ENCODE peak calls at places on chromosomes 5 and 9, in four cellular contexts. One of them, this sample, is unnamed.

GRCh38 chr5:80565330-80565729 is 4.8 kb downstream of the ANKRD34B start:
- DNase-seq in suprapubic skin: no peak
- DNase-seq in lower leg skin: no peak
- DNase-seq in dorsolateral prefrontal cortex: no peak
- DNase-seq in this sample: no peak

GRCh38 chr9:115142502-115143265 is 24.7 kb upstream of the TNC start:
- DNase-seq in lower leg skin: no peak
- DNase-seq in suprapubic skin: no peak
- DNase-seq in dorsolateral prefrontal cortex: peak
- DNase-seq in this sample: no peak

GRCh38 chr9:132539071-132539470 is 43.3 kb upstream of the BARHL1 start:
- DNase-seq in dorsolateral prefrontal cortex: no peak
- DNase-seq in lower leg skin: no peak
- DNase-seq in suprapubic skin: no peak
- DNase-seq in this sample: no peak

GRCh38 chr9:126984969-126985368 is 70.4 kb downstream of the RALGPS1 start:
- DNase-seq in suprapubic skin: no peak
- DNase-seq in lower leg skin: peak
- DNase-seq in dorsolateral prefrontal cortex: no peak
- DNase-seq in this sample: no peak

GRCh38 chr9:128946945-128947422 is 419 bp downstream of the DOLK start:
- DNase-seq in dorsolateral prefrontal cortex: peak
- DNase-seq in lower leg skin: no peak
- DNase-seq in suprapubic skin: peak
- DNase-seq in this sample: peak

GRCh38 chr5:87113848-87114247 is 153.8 kb upstream of the RASA1 start:
- DNase-seq in suprapubic skin: no peak
- DNase-seq in lower leg skin: no peak
- DNase-seq in dorsolateral prefrontal cortex: no peak
- DNase-seq in this sample: no peak

GRCh38 chr9:35335164-35335563 is 154.7 kb upstream of the RUSC2 start:
- DNase-seq in dorsolateral prefrontal cortex: no peak
- DNase-seq in suprapubic skin: no peak
- DNase-seq in lower leg skin: no peak
- DNase-seq in this sample: no peak

GRCh38 chr5:57436586-57436985 is 46.0 kb downstream of the ACTBL2 start:
- DNase-seq in lower leg skin: no peak
- DNase-seq in dorsolateral prefrontal cortex: no peak
- DNase-seq in suprapubic skin: no peak
- DNase-seq in this sample: no peak

GRCh38 chr5:178994580-178995340 is at the start of gene GRM6:
- DNase-seq in dorsolateral prefrontal cortex: no peak
- DNase-seq in lower leg skin: no peak
- DNase-seq in suprapubic skin: no peak
- DNase-seq in this sample: no peak

GRCh38 chr9:129523953-129524847 is 96.7 kb downstream of the C9orf50 start:
- DNase-seq in dorsolateral prefrontal cortex: no peak
- DNase-seq in suprapubic skin: no peak
- DNase-seq in lower leg skin: no peak
- DNase-seq in this sample: no peak

GRCh38 chr5:81522571-81522970 is 128.6 kb upstream of the ACOT12 start:
- DNase-seq in dorsolateral prefrontal cortex: no peak
- DNase-seq in lower leg skin: no peak
- DNase-seq in suprapubic skin: no peak
- DNase-seq in this sample: no peak

GRCh38 chr9:97809666-97810344 is 43.2 kb upstream of the FOXE1 start:
- DNase-seq in suprapubic skin: no peak
- DNase-seq in lower leg skin: no peak
- DNase-seq in dorsolateral prefrontal cortex: no peak
- DNase-seq in this sample: no peak

GRCh38 chr5:73135429-73136276 is 15.3 kb downstream of the TMEM171 start:
- DNase-seq in suprapubic skin: no peak
- DNase-seq in dorsolateral prefrontal cortex: no peak
- DNase-seq in lower leg skin: no peak
- DNase-seq in this sample: no peak

GRCh38 chr5:179346875-179347274 is 1.6 kb upstream of the ADAMTS2 start:
- DNase-seq in lower leg skin: no peak
- DNase-seq in suprapubic skin: no peak
- DNase-seq in dorsolateral prefrontal cortex: no peak
- DNase-seq in this sample: no peak

GRCh38 chr9:134002796-134003195 is 10.7 kb upstream of the VAV2 start:
- DNase-seq in dorsolateral prefrontal cortex: no peak
- DNase-seq in suprapubic skin: no peak
- DNase-seq in lower leg skin: no peak
- DNase-seq in this sample: no peak

GRCh38 chr9:112119225-112120045 is 55.7 kb downstream of the SUSD1 start:
- DNase-seq in lower leg skin: no peak
- DNase-seq in dorsolateral prefrontal cortex: no peak
- DNase-seq in suprapubic skin: no peak
- DNase-seq in this sample: no peak

GRCh38 chr9:34216325-34216724 is 37.5 kb downstream of the UBAP1 start:
- DNase-seq in lower leg skin: no peak
- DNase-seq in suprapubic skin: no peak
- DNase-seq in dorsolateral prefrontal cortex: no peak
- DNase-seq in this sample: no peak

GRCh38 chr9:129198737-129199435 is 20.8 kb upstream of the IER5L start:
- DNase-seq in suprapubic skin: no peak
- DNase-seq in lower leg skin: no peak
- DNase-seq in dorsolateral prefrontal cortex: no peak
- DNase-seq in this sample: no peak

GRCh38 chr5:150587830-150588494 is 52.5 kb upstream of the SYNPO start:
- DNase-seq in dorsolateral prefrontal cortex: no peak
- DNase-seq in suprapubic skin: peak
- DNase-seq in lower leg skin: no peak
- DNase-seq in this sample: no peak
- TF ChIP-seq CTCF in dorsolateral prefrontal cortex: no peak
- TF ChIP-seq CTCF in suprapubic skin: no peak
- TF ChIP-seq CTCF in lower leg skin: no peak
- TF ChIP-seq CTCF in this sample: no peak

GRCh38 chr5:141875795-141876627 is 2.2 kb downstream of the PCDH1 start:
- DNase-seq in lower leg skin: no peak
- DNase-seq in dorsolateral prefrontal cortex: no peak
- DNase-seq in suprapubic skin: no peak
- DNase-seq in this sample: no peak
- TF ChIP-seq CTCF in lower leg skin: no peak
- TF ChIP-seq CTCF in dorsolateral prefrontal cortex: no peak
- TF ChIP-seq CTCF in suprapubic skin: no peak
- TF ChIP-seq CTCF in this sample: no peak

GRCh38 chr5:153187503-153187902 is 303.0 kb upstream of the GRIA1 start:
- DNase-seq in suprapubic skin: no peak
- DNase-seq in lower leg skin: no peak
- DNase-seq in dorsolateral prefrontal cortex: no peak
- DNase-seq in this sample: no peak
- TF ChIP-seq CTCF in suprapubic skin: no peak
- TF ChIP-seq CTCF in lower leg skin: no peak
- TF ChIP-seq CTCF in dorsolateral prefrontal cortex: no peak
- TF ChIP-seq CTCF in this sample: no peak

DNA sequence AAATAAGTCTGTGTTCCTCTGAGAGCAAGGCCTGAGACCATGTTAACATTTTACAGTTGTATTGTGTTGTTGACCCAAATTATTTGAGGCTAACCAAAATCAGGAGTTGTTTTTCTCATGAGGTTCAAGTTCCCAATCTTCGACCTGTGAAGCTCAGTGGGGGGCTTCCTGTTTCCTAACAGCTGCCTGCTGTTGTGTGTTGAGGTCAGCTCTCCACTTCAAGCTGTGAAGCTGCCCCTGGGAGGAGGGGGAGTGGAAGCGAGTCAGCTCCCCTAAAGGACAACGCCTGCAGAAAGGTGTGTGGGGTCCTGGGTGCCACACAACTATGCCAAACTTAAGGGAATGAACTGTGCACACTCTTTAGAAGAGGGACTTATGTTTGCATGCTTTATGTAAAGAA is 295.5 kb downstream of the IRX1 start:
- DNase-seq in suprapubic skin: no peak
- DNase-seq in dorsolateral prefrontal cortex: no peak
- DNase-seq in lower leg skin: no peak
- DNase-seq in this sample: no peak
- TF ChIP-seq CTCF in suprapubic skin: no peak
- TF ChIP-seq CTCF in dorsolateral prefrontal cortex: no peak
- TF ChIP-seq CTCF in lower leg skin: no peak
- TF ChIP-seq CTCF in this sample: no peak